ENCODE peak calls at places on chromosome 7, in nine cellular contexts. F, U, O, X, Z, P, S, V and I are unnamed samples.

GRCh38 chr7:98863601-98864000 is 6.2 kb downstream of the TMEM130 start:
- DNase-seq in F (no peak), U (no peak), O (no peak), X (no peak), Z (no peak), P (no peak), S (no peak), V (no peak), I (no peak)

GRCh38 chr7:105339404-105340316 is 49.1 kb downstream of the SRPK2 start:
- DNase-seq in F (no peak), U (no peak), O (no peak), X (peak), Z (no peak), P (no peak), S (no peak), V (no peak), I (no peak)

GRCh38 chr7:1549357-1550004 is 6.5 kb downstream of the TMEM184A start:
- DNase-seq in F (no peak), U (no peak), O (no peak), X (no peak), Z (no peak), P (no peak), S (no peak), V (peak), I (no peak)

GRCh38 chr7:75854233-75854632 is 24.6 kb upstream of the RHBDD2 start:
- DNase-seq in F (no peak), U (no peak), O (peak), X (no peak), Z (no peak), P (no peak), S (no peak), V (no peak), I (no peak)

GRCh38 chr7:95886501-95887090 is 114.2 kb downstream of the DYNC1I1 start:
- DNase-seq in F (no peak), U (no peak), O (no peak), X (peak), Z (no peak), P (no peak), S (no peak), V (no peak), I (no peak)

GRCh38 chr7:85628187-85628586 is 441.3 kb upstream of the SEMA3D start:
- DNase-seq in F (no peak), U (no peak), O (no peak), X (no peak), Z (no peak), P (no peak), S (no peak), V (no peak), I (no peak)

GRCh38 chr7:156731651-156732050 is 91.1 kb downstream of the RNF32 start:
- DNase-seq in F (no peak), U (no peak), O (no peak), X (no peak), Z (no peak), P (no peak), S (no peak), V (no peak), I (no peak)

GRCh38 chr7:2013381-2014311 is 219.1 kb downstream of the MAD1L1 start:
- DNase-seq in F (no peak), U (no peak), O (no peak), X (no peak), Z (no peak), P (no peak), S (peak), V (no peak), I (no peak)

GRCh38 chr7:82410461-82410860 is 33.1 kb downstream of the CACNA2D1 start:
- DNase-seq in F (no peak), U (no peak), O (no peak), X (no peak), Z (no peak), P (no peak), S (no peak), V (no peak), I (no peak)

GRCh38 chr7:78018541-78019456 is 220.2 kb downstream of the PHTF2 start:
- DNase-seq in F (no peak), U (no peak), O (no peak), X (peak), Z (no peak), P (no peak), S (peak), V (peak), I (no peak)

GRCh38 chr7:108086546-108086945 is 43.6 kb downstream of the LAMB4 start:
- DNase-seq in F (no peak), U (no peak), O (no peak), X (no peak), Z (peak), P (no peak), S (no peak), V (no peak), I (no peak)

GRCh38 chr7:14377646-14378266 is 388.3 kb upstream of the ETV1 start:
- DNase-seq in F (no peak), U (no peak), O (peak), X (no peak), Z (no peak), P (no peak), S (no peak), V (no peak), I (no peak)

GRCh38 chr7:14376711-14377110 is 387.2 kb upstream of the ETV1 start:
- DNase-seq in F (no peak), U (no peak), O (no peak), X (no peak), Z (no peak), P (no peak), S (no peak), V (no peak), I (no peak)

GRCh38 chr7:14381936-14382335 is 392.5 kb upstream of the ETV1 start:
- DNase-seq in F (no peak), U (no peak), O (no peak), X (no peak), Z (no peak), P (no peak), S (no peak), V (no peak), I (no peak)

GRCh38 chr7:14381306-14381705 is 391.8 kb upstream of the ETV1 start:
- DNase-seq in F (no peak), U (no peak), O (no peak), X (no peak), Z (no peak), P (no peak), S (no peak), V (no peak), I (no peak)

DNA sequence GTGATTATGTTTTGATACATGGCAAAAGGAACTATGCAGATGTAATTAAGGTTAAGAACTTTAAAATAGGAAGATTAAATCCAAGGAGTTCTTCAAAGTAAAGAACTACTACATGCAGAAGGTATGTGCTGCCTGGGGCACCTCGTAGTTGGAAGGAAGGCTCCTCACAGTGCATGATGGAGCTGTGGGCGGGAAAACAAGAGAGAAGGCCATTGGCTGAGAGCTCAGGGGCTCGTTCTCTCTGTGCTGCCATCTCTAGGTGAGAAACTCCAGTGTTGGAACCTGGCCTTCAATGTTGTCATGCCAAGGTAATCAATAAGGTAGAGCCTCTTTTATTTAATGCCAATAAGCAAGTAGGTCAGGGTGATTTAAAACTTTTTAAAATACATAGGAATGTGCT is 391.4 kb upstream of the ETV1 start:
- DNase-seq in F (no peak), U (no peak), O (no peak), X (no peak), Z (no peak), P (no peak), S (no peak), V (no peak), I (no peak)
- TF ChIP-seq CTCF in F (no peak), U (no peak), O (no peak), X (no peak), Z (no peak), P (no peak), S (no peak), V (no peak), I (no peak)

GRCh38 chr7:139987691-139988516 is 74.8 kb downstream of the PARP12 start:
- DNase-seq in F (no peak), U (no peak), O (no peak), X (no peak), Z (no peak), P (no peak), S (no peak), V (no peak), I (no peak)
- TF ChIP-seq CTCF in F (no peak), U (no peak), O (no peak), X (no peak), Z (no peak), P (no peak), S (no peak), V (no peak), I (no peak)

GRCh38 chr7:149690688-149691446 is 82.5 kb downstream of the ZNF467 start:
- DNase-seq in F (no peak), U (no peak), O (no peak), X (peak), Z (peak), P (no peak), S (no peak), V (no peak), I (no peak)
- TF ChIP-seq CTCF in F (no peak), U (no peak), O (no peak), X (no peak), Z (no peak), P (no peak), S (no peak), V (no peak), I (no peak)

GRCh38 chr7:80884511-80885195 is 34.2 kb downstream of the SEMA3C start:
- DNase-seq in F (no peak), U (no peak), O (no peak), X (no peak), Z (no peak), P (no peak), S (no peak), V (no peak), I (no peak)
- TF ChIP-seq CTCF in F (no peak), U (no peak), O (no peak), X (no peak), Z (no peak), P (no peak), S (no peak), V (no peak), I (no peak)

GRCh38 chr7:74053589-74054186 is 25.7 kb downstream of the ELN start:
- DNase-seq in F (no peak), U (no peak), O (no peak), X (no peak), Z (no peak), P (no peak), S (no peak), V (no peak), I (no peak)

GRCh38 chr7:74052628-74053027 is 24.7 kb downstream of the ELN start:
- DNase-seq in F (no peak), U (no peak), O (no peak), X (no peak), Z (no peak), P (no peak), S (no peak), V (no peak), I (no peak)

GRCh38 chr7:74049997-74050798 is 22.2 kb downstream of the ELN start:
- DNase-seq in F (no peak), U (no peak), O (no peak), X (no peak), Z (no peak), P (no peak), S (no peak), V (no peak), I (no peak)

GRCh38 chr7:74051193-74051592 is 23.2 kb downstream of the ELN start:
- DNase-seq in F (no peak), U (no peak), O (no peak), X (no peak), Z (no peak), P (no peak), S (no peak), V (no peak), I (no peak)

GRCh38 chr7:74051629-74052410 is 23.8 kb downstream of the ELN start:
- DNase-seq in F (peak), U (no peak), O (no peak), X (no peak), Z (no peak), P (no peak), S (no peak), V (no peak), I (no peak)
- TF ChIP-seq CTCF in F (peak), U (peak), O (peak), X (peak), Z (peak), P (no peak), S (no peak), V (no peak), I (peak)

GRCh38 chr7:24980695-24981543 is 941 bp upstream of the OSBPL3 start:
- DNase-seq in F (no peak), U (peak), O (no peak), X (peak), Z (no peak), P (peak), S (no peak), V (peak), I (peak)

GRCh38 chr7:24978837-24979469 is 1.0 kb downstream of the OSBPL3 start:
- DNase-seq in F (no peak), U (no peak), O (no peak), X (no peak), Z (no peak), P (peak), S (no peak), V (peak), I (no peak)

GRCh38 chr7:24979470-24979862 is 512 bp downstream of the OSBPL3 start:
- DNase-seq in F (peak), U (peak), O (no peak), X (peak), Z (no peak), P (peak), S (peak), V (peak), I (peak)

GRCh38 chr7:24981544-24981951 is 1.6 kb upstream of the OSBPL3 start:
- DNase-seq in F (no peak), U (peak), O (no peak), X (peak), Z (no peak), P (peak), S (peak), V (peak), I (peak)

DNA sequence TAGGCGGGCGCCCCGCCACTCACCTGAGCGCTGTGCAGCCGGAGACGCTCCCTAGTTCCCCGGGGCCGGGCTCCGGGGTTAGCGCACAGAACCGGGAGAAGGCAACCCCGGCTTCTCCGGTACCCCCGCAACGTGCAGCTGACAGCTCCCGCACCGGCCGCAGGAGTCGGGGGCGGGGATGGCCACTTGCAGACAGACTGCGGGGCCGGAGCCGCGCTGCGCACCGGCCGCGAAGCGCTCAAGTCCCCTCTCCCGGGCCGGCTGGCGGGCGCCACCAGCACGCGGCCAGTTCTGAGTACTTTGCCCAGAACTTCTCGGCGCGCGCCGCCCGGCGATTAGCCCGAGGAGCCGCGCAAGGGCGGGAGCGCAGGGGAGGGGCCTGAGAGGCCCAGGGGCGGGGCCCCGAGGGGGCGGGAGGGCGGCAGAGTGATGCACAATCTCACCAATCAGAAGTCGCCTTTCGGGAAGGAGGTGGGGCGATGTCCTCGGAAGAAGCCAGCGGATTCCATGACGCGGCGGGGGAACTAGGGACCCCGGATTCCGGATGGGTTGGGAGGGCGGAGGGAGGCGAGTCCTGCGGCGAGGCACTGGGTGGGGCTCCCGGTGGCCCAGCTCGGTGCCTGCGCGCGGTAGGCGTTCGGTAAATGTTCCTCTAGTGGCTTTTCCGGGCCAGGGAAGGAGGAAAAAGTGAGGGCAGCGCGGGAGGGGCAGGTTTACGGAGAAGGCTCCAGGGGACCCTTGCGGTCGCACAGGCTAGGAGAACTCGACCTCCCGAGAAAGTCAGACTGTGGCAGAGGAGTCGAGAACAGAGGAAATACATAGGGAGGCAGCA is at the start of gene OSBPL3:
- DNase-seq in F (peak), U (peak), O (peak), X (peak), Z (no peak), P (peak), S (peak), V (peak), I (peak)
- TF ChIP-seq CTCF in F (peak), U (no peak), O (no peak), X (no peak), Z (no peak), P (peak), S (no peak), V (no peak), I (peak)

DNA sequence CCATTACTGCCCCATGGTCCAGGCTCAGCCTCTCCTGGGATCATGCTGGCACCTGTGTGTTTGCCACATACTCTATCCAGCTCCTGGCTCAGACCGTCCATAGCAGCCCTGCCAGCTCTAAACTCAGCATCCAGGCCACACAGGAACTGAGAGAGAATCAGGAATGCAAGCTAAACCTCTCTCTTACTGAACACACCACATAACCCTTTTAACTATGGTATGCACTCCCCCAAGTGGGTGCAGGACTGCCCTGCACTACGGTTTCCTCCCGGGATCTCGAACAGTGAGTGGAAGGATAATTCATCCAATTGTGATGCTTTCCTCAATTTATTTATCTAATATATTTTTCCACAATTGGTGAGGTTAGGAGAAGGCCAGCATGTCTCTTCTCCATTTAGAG is 17.1 kb upstream of the ZNF800 start:
- DNase-seq in F (no peak), U (no peak), O (no peak), X (no peak), Z (no peak), P (no peak), S (no peak), V (no peak), I (no peak)
- TF ChIP-seq CTCF in F (no peak), U (no peak), O (no peak), X (no peak), Z (no peak), P (no peak), S (no peak), V (no peak), I (peak)

DNA sequence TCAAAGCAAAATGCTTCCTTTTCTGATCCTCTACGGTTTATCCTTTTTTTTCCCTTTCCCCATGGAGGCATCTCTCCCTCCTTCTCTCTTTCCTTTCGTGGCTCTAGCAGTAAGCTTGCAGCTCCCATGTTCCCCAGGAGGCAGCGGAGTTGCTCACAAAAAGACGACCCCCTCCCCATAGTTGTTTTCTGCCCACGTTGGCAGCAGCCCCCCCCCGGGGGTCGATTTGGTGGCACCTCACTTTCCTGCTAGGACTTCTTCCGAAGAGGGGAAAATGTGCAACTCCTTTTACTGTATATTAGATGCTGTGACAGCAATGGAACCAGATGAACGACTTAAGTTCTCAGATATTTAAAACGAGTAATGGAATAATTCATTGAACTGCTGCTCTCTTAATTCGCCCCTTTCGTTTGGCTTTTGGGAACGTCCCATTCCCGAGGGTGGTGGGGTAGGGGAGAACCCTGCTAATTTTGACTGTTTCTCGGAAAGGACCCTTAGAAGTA is 832 bp downstream of the CAPZA2 start:
- DNase-seq in F (peak), U (peak), O (no peak), X (peak), Z (no peak), P (no peak), S (no peak), V (no peak), I (peak)
- TF ChIP-seq CTCF in F (peak), U (no peak), O (peak), X (no peak), Z (no peak), P (no peak), S (no peak), V (no peak), I (no peak)

GRCh38 chr7:25963733-25964132 is 188.3 kb upstream of the NFE2L3 start:
- DNase-seq in F (no peak), U (no peak), O (no peak), X (no peak), Z (no peak), P (no peak), S (no peak), V (no peak), I (no peak)
- TF ChIP-seq CTCF in F (no peak), U (no peak), O (no peak), X (no peak), Z (no peak), P (no peak), S (no peak), V (no peak), I (no peak)

GRCh38 chr7:123966936-123967335 is 41.9 kb downstream of the SPAM1 start:
- DNase-seq in F (no peak), U (no peak), O (no peak), X (peak), Z (no peak), P (no peak), S (no peak), V (no peak), I (no peak)
- TF ChIP-seq CTCF in F (no peak), U (no peak), O (no peak), X (no peak), Z (no peak), P (no peak), S (no peak), V (no peak), I (no peak)